ENCODE peak calls at places on chromosomes 12 and 14, in eight cellular contexts. K, L, T, H, J, N, O and P are unnamed samples.
A peak's percentile ranks its signal among the peaks of the same experiment; 100 is the strongest.

GRCh38 chr12:90842477-90842876 is 112.5 kb downstream of the CCER1 start:
- DNase-seq in K (no peak), L (no peak), T (no peak), H (peak; percentile 63), J (no peak), N (no peak), O (no peak), P (peak; percentile 5)

GRCh38 chr12:131014343-131014742 is 60.6 kb downstream of the ADGRD1 start:
- DNase-seq in K (no peak), L (no peak), T (no peak), H (no peak), J (no peak), N (no peak), O (no peak), P (no peak)

GRCh38 chr14:34536951-34537676 is 2.4 kb downstream of the EAPP start:
- DNase-seq in K (no peak), L (peak; percentile 62), T (no peak), H (no peak), J (no peak), N (no peak), O (no peak), P (no peak)

GRCh38 chr14:31118892-31119291 is 88.7 kb downstream of the HECTD1 start:
- DNase-seq in K (no peak), L (no peak), T (no peak), H (no peak), J (no peak), N (no peak), O (no peak), P (no peak)

GRCh38 chr14:32078030-32078793 is 1.1 kb downstream of the ARHGAP5 start:
- DNase-seq in K (peak; percentile 36), L (peak; percentile 50), T (peak; percentile 14), H (peak; percentile 50), J (peak; percentile 54), N (no peak), O (peak; percentile 38), P (no peak)

GRCh38 chr14:38723277-38723676 is 379.8 kb downstream of the SEC23A start:
- DNase-seq in K (no peak), L (no peak), T (no peak), H (no peak), J (no peak), N (no peak), O (no peak), P (no peak)

GRCh38 chr12:94190623-94191022 is 42.2 kb downstream of the PLXNC1 start:
- DNase-seq in K (no peak), L (no peak), T (no peak), H (no peak), J (no peak), N (no peak), O (no peak), P (no peak)

GRCh38 chr12:25960176-25960575 is 1.7 kb downstream of the RASSF8 start:
- DNase-seq in K (peak; percentile 31), L (peak; percentile 58), T (peak; percentile 12), H (peak; percentile 17), J (no peak), N (no peak), O (no peak), P (no peak)

GRCh38 chr12:96108321-96108720 is 72.9 kb upstream of the LTA4H start:
- DNase-seq in K (no peak), L (peak; percentile 1), T (no peak), H (peak; percentile 27), J (no peak), N (peak; percentile 16), O (no peak), P (no peak)

GRCh38 chr14:74571901-74572828 is 39.9 kb downstream of the LTBP2 start:
- DNase-seq in K (no peak), L (peak; percentile 99), T (no peak), H (peak; percentile 98), J (no peak), N (no peak), O (peak; percentile 65), P (no peak)

GRCh38 chr12:88227263-88227662 is 85.2 kb downstream of the TMTC3 start:
- DNase-seq in K (no peak), L (no peak), T (no peak), H (no peak), J (no peak), N (no peak), O (no peak), P (no peak)

GRCh38 chr14:23605931-23606585 is 27.5 kb upstream of the JPH4 start:
- DNase-seq in K (no peak), L (no peak), T (no peak), H (peak; percentile 16), J (no peak), N (no peak), O (no peak), P (no peak)

GRCh38 chr12:120006248-120006975 is 17.4 kb downstream of the BICDL1 start:
- DNase-seq in K (no peak), L (no peak), T (no peak), H (peak; percentile 34), J (no peak), N (no peak), O (no peak), P (no peak)

GRCh38 chr14:89444536-89445125 is 27.6 kb upstream of the FOXN3 start:
- DNase-seq in K (peak; percentile 40), L (no peak), T (no peak), H (no peak), J (no peak), N (no peak), O (no peak), P (no peak)